ENCODE peak calls at places on chromosomes 13 and 19, in ten cellular contexts. I is HL-60, U is IMR-90, M is left ventricle myocardium inferior, V is skeletal muscle cell, C is fibroblast of pulmonary artery, N is coronary artery, T is cardiac muscle cell, Z is fibroblast of mammary gland, W is ovary. Y is an unnamed sample.

GRCh38 chr13:101757446-101758039 is 305.1 kb downstream of the ITGBL1 start:
- DNase-seq in I (no peak), U (peak; percentile 50), M (no peak), V (peak; percentile 8), C (peak; percentile 47), N (no peak), T (peak; percentile 23), Z (peak; percentile 63), W (no peak), Y (no peak)

GRCh38 chr19:18156841-18157464 is 4.0 kb downstream of the PIK3R2 start:
- DNase-seq in I (no peak), U (peak; percentile 83), M (peak; percentile 86), V (peak; percentile 65), C (peak; percentile 95), N (no peak), T (peak; percentile 96), Z (peak; percentile 87), W (peak; percentile 96), Y (peak; percentile 91)

GRCh38 chr13:23608704-23609413 is 38.6 kb downstream of the TNFRSF19 start:
- DNase-seq in I (no peak), U (peak; percentile 42), M (peak; percentile 59), V (no peak), C (no peak), N (no peak), T (peak; percentile 33), Z (peak; percentile 32), W (peak; percentile 62), Y (no peak)

GRCh38 chr13:21079761-21080730 is 18.7 kb upstream of the LATS2 start:
- DNase-seq in I (no peak), U (peak; percentile 93), M (no peak), V (peak; percentile 76), C (peak; percentile 92), N (no peak), T (peak; percentile 84), Z (peak; percentile 88), W (no peak), Y (no peak)

GRCh38 chr13:112969692-112970338 is 801 bp downstream of the MCF2L start:
- DNase-seq in I (no peak), U (no peak), M (no peak), V (no peak), C (no peak), N (no peak), T (no peak), Z (no peak), W (peak; percentile 25), Y (peak; percentile 20)

GRCh38 chr13:75312884-75313520 is 169.0 kb downstream of the TBC1D4 start:
- DNase-seq in I (no peak), U (no peak), M (no peak), V (no peak), C (no peak), N (no peak), T (no peak), Z (no peak), W (no peak), Y (no peak)

GRCh38 chr13:99160415-99160814 is 40.2 kb upstream of the UBAC2 start:
- DNase-seq in I (no peak), U (no peak), M (no peak), V (no peak), C (no peak), N (no peak), T (no peak), Z (no peak), W (no peak), Y (no peak)

GRCh38 chr13:88005188-88005587 is 334.0 kb downstream of the SLITRK5 start:
- DNase-seq in I (no peak), U (no peak), M (no peak), V (no peak), C (no peak), N (no peak), T (no peak), Z (peak; percentile 3), W (no peak), Y (no peak)

GRCh38 chr13:99659234-99659633 is 158.0 kb downstream of the TM9SF2 start:
- DNase-seq in I (no peak), U (no peak), M (no peak), V (no peak), C (no peak), N (no peak), T (no peak), Z (no peak), W (no peak), Y (no peak)

GRCh38 chr13:59236309-59236939 is 927.3 kb downstream of the DIAPH3 start:
- DNase-seq in I (no peak), U (no peak), M (no peak), V (no peak), C (no peak), N (no peak), T (no peak), Z (no peak), W (no peak), Y (no peak)

GRCh38 chr19:15249912-15250634 is 17.8 kb upstream of the EPHX3 start:
- DNase-seq in I (no peak), U (peak; percentile 95), M (peak; percentile 65), V (peak; percentile 91), C (peak; percentile 95), N (peak; percentile 95), T (peak; percentile 94), Z (peak; percentile 95), W (peak; percentile 77), Y (peak; percentile 44)

GRCh38 chr19:16897572-16898056 is 8.8 kb downstream of the F2RL3 start:
- DNase-seq in I (no peak), U (no peak), M (no peak), V (no peak), C (no peak), N (no peak), T (no peak), Z (peak; percentile 16), W (no peak), Y (no peak)

DNA sequence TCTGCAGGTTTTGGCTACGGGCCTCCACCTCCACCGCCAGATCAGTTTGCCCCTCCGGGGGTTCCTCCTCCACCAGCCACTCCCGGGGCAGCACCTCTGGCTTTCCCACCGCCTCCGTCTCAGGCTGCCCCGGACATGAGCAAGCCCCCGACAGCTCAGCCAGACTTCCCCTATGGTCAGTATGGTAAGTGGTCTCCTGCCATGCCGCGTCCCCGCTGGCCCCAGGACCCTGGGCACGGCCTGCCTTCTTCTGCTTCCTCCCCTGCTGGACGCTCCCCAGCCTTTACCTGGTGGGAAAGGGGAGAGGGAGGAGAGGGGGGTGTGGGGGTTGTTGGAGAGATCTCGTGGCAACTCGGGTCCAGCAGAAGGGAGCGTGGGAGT is 5.7 kb upstream of the RPS15 start:
- DNase-seq in I (no peak), U (no peak), M (no peak), V (no peak), C (no peak), N (no peak), T (no peak), Z (no peak), W (no peak), Y (no peak)
- H3K4me3 ChIP-seq in I (no peak overlapping the region), U (no peak overlapping the region), M (no peak overlapping the region), V (no peak overlapping the region), C (no peak overlapping the region), N (no peak overlapping the region), T (no peak overlapping the region), Z (no peak overlapping the region), W (no peak overlapping the region), Y (no peak overlapping the region)

GRCh38 chr13:114067886-114068722 is 64.3 kb downstream of the RASA3 start:
- DNase-seq in I (no peak), U (no peak), M (no peak), V (no peak), C (no peak), N (no peak), T (no peak), Z (no peak), W (peak; percentile 33), Y (no peak)
- H3K4me3 ChIP-seq in I (no peak overlapping the region), U (no peak overlapping the region), M (no peak overlapping the region), V (no peak overlapping the region), C (no peak overlapping the region), N (peak overlapping the region; percentile 1), T (no peak overlapping the region), Z (no peak overlapping the region), W (no peak overlapping the region), Y (no peak overlapping the region)

GRCh38 chr13:70107498-70108271 is at the start of gene ATXN8OS:
- DNase-seq in I (no peak), U (no peak), M (no peak), V (no peak), C (no peak), N (no peak), T (no peak), Z (no peak), W (no peak), Y (peak; percentile 54)
- H3K4me3 ChIP-seq in I (no peak within 1 kb of the TSS), U (no peak within 1 kb of the TSS), M (peak within 1 kb of the TSS; percentile 15), V (no peak within 1 kb of the TSS), C (no peak within 1 kb of the TSS), N (no peak within 1 kb of the TSS), T (peak within 1 kb of the TSS; percentile 20), Z (no peak within 1 kb of the TSS), W (no peak within 1 kb of the TSS), Y (no peak within 1 kb of the TSS)

GRCh38 chr19:40800339-40800996 is 1.5 kb downstream of the EGLN2 start:
- DNase-seq in I (no peak), U (no peak), M (no peak), V (no peak), C (no peak), N (no peak), T (no peak), Z (no peak), W (no peak), Y (no peak)

GRCh38 chr19:40803170-40803856 is 4.3 kb downstream of the EGLN2 start:
- DNase-seq in I (no peak), U (no peak), M (no peak), V (no peak), C (no peak), N (no peak), T (no peak), Z (no peak), W (no peak), Y (no peak)

GRCh38 chr19:40802300-40803169 is 3.5 kb downstream of the EGLN2 start:
- DNase-seq in I (no peak), U (no peak), M (peak; percentile 87), V (no peak), C (peak; percentile 35), N (no peak), T (peak; percentile 42), Z (no peak), W (peak; percentile 79), Y (peak; percentile 29)

GRCh38 chr19:40800997-40801377 is 2.0 kb downstream of the EGLN2 start:
- DNase-seq in I (no peak), U (no peak), M (no peak), V (no peak), C (no peak), N (no peak), T (no peak), Z (no peak), W (no peak), Y (no peak)

DNA sequence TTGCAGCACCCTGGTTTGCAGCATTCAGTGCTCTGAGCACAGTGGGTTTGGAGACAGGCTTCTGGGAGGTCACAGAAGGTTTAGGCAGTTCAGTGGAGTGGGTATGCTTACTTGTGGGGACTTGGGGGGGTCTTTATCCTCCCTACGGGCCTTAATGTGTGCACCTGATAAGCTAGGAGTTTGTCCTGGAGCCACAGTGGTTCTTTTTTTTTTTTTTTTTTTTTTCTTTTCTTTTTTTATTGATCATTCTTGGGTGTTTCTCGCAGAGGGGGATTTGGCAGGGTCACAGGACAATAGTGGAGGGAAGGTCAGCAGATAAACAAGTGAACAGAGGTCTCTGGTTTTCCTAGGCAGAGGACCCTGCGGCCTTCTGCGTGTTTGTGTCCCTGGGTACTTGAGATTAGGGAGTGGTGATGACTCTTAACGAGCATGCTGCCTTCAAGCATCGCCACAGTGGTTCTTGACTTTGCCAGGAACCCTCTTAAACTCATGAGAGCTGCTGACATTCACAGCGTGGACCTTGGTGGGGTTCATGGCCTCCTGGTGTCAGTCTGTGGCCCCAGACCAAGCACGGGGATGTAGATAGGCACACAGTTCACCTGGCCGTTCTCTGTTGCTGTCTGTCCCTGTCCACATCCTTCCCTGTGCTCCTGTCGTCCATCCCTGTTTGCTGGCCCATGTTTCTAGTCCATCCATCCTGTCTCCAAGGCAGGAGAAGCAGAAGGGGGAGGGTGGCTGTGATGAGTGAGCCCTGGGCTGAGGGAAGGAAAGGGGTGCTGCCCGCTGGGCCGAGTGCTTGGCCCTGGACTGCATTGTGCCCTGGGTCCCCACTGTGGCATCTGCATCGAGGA is 2.7 kb downstream of the EGLN2 start:
- DNase-seq in I (no peak), U (no peak), M (no peak), V (no peak), C (no peak), N (no peak), T (no peak), Z (no peak), W (no peak), Y (no peak)
- H3K4me3 ChIP-seq in I (no peak overlapping the region), U (no peak overlapping the region), M (peak overlapping the region; percentile 97), V (peak overlapping the region; percentile 11), C (peak overlapping the region; percentile 86), N (peak overlapping the region; percentile 98), T (peak overlapping the region; percentile 7), Z (peak overlapping the region; percentile 13), W (peak overlapping the region; percentile 79), Y (no peak overlapping the region)

Y was measured in pancreas.